ENCODE peak calls at places on chromosomes 2 and 18, in four cellular contexts. One of them, this sample, is unnamed.

GRCh38 chr2:130380096-130380934 is 24.5 kb downstream of the PTPN18 start:
- DNase-seq in IMR-90: no peak
- DNase-seq in spleen: no peak
- DNase-seq in aorta: no peak
- DNase-seq in this sample: peak

GRCh38 chr2:240585101-240585500 is 1.4 kb upstream of the CAPN10 start:
- DNase-seq in IMR-90: no peak
- DNase-seq in spleen: peak
- DNase-seq in aorta: no peak
- DNase-seq in this sample: peak

GRCh38 chr2:205633994-205634393 is 48.3 kb upstream of the NRP2 start:
- DNase-seq in IMR-90: peak
- DNase-seq in spleen: no peak
- DNase-seq in aorta: no peak
- DNase-seq in this sample: no peak

GRCh38 chr2:25215948-25216679 is 47.7 kb upstream of the POMC start:
- DNase-seq in IMR-90: no peak
- DNase-seq in spleen: peak
- DNase-seq in aorta: peak
- DNase-seq in this sample: peak

GRCh38 chr2:135030826-135031225 is 16.4 kb downstream of the MAP3K19 start:
- DNase-seq in IMR-90: peak
- DNase-seq in spleen: no peak
- DNase-seq in aorta: no peak
- DNase-seq in this sample: no peak

GRCh38 chr2:21039979-21040467 is 3.9 kb downstream of the APOB start:
- DNase-seq in IMR-90: no peak
- DNase-seq in spleen: no peak
- DNase-seq in aorta: no peak
- DNase-seq in this sample: no peak

GRCh38 chr2:50863218-50863617 is 168.7 kb downstream of the NRXN1 start:
- DNase-seq in IMR-90: no peak
- DNase-seq in spleen: no peak
- DNase-seq in aorta: no peak
- DNase-seq in this sample: no peak

GRCh38 chr2:46490521-46491141 is 11.3 kb downstream of the TMEM247 start:
- DNase-seq in IMR-90: peak
- DNase-seq in spleen: peak
- DNase-seq in aorta: peak
- DNase-seq in this sample: peak

GRCh38 chr18:56245856-56246575 is 392.4 kb downstream of the TXNL1 start:
- DNase-seq in IMR-90: peak
- DNase-seq in spleen: no peak
- DNase-seq in aorta: no peak
- DNase-seq in this sample: no peak

GRCh38 chr2:129619471-129619870 is 360.0 kb upstream of the RAB6C start:
- DNase-seq in IMR-90: no peak
- DNase-seq in spleen: no peak
- DNase-seq in aorta: no peak
- DNase-seq in this sample: no peak

GRCh38 chr18:61637319-61637718 is 255.5 kb downstream of the RNF152 start:
- DNase-seq in IMR-90: no peak
- DNase-seq in spleen: no peak
- DNase-seq in aorta: no peak
- DNase-seq in this sample: no peak

GRCh38 chr2:79180092-79180491 is 20.5 kb upstream of the REG3A start:
- DNase-seq in IMR-90: no peak
- DNase-seq in spleen: no peak
- DNase-seq in aorta: no peak
- DNase-seq in this sample: no peak

GRCh38 chr2:63053235-63053888 is 2.7 kb downstream of the OTX1 start:
- DNase-seq in IMR-90: no peak
- DNase-seq in spleen: no peak
- DNase-seq in aorta: no peak
- DNase-seq in this sample: no peak

GRCh38 chr2:74413001-74413698 is 8.3 kb downstream of the C2orf81 start:
- DNase-seq in IMR-90: no peak
- DNase-seq in spleen: no peak
- DNase-seq in aorta: no peak
- DNase-seq in this sample: no peak

GRCh38 chr2:74416721-74417120 is 4.7 kb downstream of the C2orf81 start:
- DNase-seq in IMR-90: no peak
- DNase-seq in spleen: no peak
- DNase-seq in aorta: no peak
- DNase-seq in this sample: no peak

GRCh38 chr2:74414913-74415761 is 6.3 kb downstream of the C2orf81 start:
- DNase-seq in IMR-90: no peak
- DNase-seq in spleen: peak
- DNase-seq in aorta: peak
- DNase-seq in this sample: peak

GRCh38 chr2:74415762-74416395 is 5.5 kb downstream of the C2orf81 start:
- DNase-seq in IMR-90: no peak
- DNase-seq in spleen: no peak
- DNase-seq in aorta: peak
- DNase-seq in this sample: peak

GRCh38 chr2:74414475-74414874 is 6.9 kb downstream of the C2orf81 start:
- DNase-seq in IMR-90: no peak
- DNase-seq in spleen: no peak
- DNase-seq in aorta: no peak
- DNase-seq in this sample: peak
- H3K27ac ChIP-seq in IMR-90: no peak
- H3K27ac ChIP-seq in spleen: peak
- H3K27ac ChIP-seq in aorta: no peak
- H3K27ac ChIP-seq in this sample: no peak

DNA sequence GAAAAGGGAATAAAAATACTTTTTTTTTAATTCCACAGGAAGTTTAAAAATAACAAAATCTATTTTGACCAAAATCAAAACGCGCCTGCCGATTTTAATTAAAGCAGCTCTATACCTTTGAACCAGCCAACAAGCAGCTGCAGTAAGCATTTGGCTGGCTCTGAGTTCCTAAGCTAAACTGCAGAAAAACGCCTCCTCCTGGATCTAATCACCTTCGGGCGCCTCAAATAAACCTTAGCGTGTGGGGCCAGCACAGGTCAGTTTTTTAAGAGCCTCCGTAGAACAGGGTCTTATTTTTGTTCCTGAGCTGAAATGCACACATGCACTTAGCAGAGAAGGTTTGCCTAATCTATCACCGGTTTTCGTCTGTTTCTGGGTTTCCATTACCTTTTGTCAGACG is 64.8 kb upstream of the HNRNPA3 start:
- DNase-seq in IMR-90: no peak
- DNase-seq in spleen: no peak
- DNase-seq in aorta: no peak
- DNase-seq in this sample: no peak
- H3K4me3 ChIP-seq in IMR-90: peak
- H3K4me3 ChIP-seq in spleen: peak
- H3K4me3 ChIP-seq in aorta: peak
- H3K4me3 ChIP-seq in this sample: peak

GRCh38 chr2:209525336-209525735 is 101.5 kb downstream of the MAP2 start:
- DNase-seq in IMR-90: no peak
- DNase-seq in spleen: no peak
- DNase-seq in aorta: no peak
- DNase-seq in this sample: no peak
- H3K27ac ChIP-seq in IMR-90: no peak
- H3K27ac ChIP-seq in spleen: peak
- H3K27ac ChIP-seq in aorta: peak
- H3K27ac ChIP-seq in this sample: no peak

GRCh38 chr2:65382776-65383357 is 49.5 kb downstream of the SPRED2 start:
- DNase-seq in IMR-90: peak
- DNase-seq in spleen: peak
- DNase-seq in aorta: peak
- DNase-seq in this sample: peak
- H3K4me3 ChIP-seq in IMR-90: no peak
- H3K4me3 ChIP-seq in spleen: no peak
- H3K4me3 ChIP-seq in aorta: no peak
- H3K4me3 ChIP-seq in this sample: peak